ENCODE peak calls at places on chromosomes 6 and 20, in five cellular contexts. One of them, this sample, is unnamed.

GRCh38 chr6:446418-447366 is 55.1 kb downstream of the IRF4 start:
- DNase-seq in K562: no peak
- DNase-seq in GM12878: no peak
- DNase-seq in HepG2: no peak
- DNase-seq in H1: peak
- DNase-seq in this sample: no peak

GRCh38 chr6:135703621-135704020 is 147.9 kb upstream of the PDE7B start:
- DNase-seq in K562: no peak
- DNase-seq in GM12878: peak
- DNase-seq in HepG2: no peak
- DNase-seq in H1: no peak
- DNase-seq in this sample: no peak

GRCh38 chr6:54810182-54810581 is 36.4 kb upstream of the FAM83B start:
- DNase-seq in K562: no peak
- DNase-seq in GM12878: no peak
- DNase-seq in HepG2: no peak
- DNase-seq in H1: no peak
- DNase-seq in this sample: no peak

GRCh38 chr6:145699462-145699861 is 35.9 kb downstream of the EPM2A start:
- DNase-seq in K562: no peak
- DNase-seq in GM12878: no peak
- DNase-seq in HepG2: no peak
- DNase-seq in H1: no peak
- DNase-seq in this sample: no peak

GRCh38 chr6:44202972-44203750 is 13.6 kb upstream of the MYMX start:
- DNase-seq in K562: no peak
- DNase-seq in GM12878: no peak
- DNase-seq in HepG2: no peak
- DNase-seq in H1: no peak
- DNase-seq in this sample: no peak

GRCh38 chr6:19837511-19838441 is 606 bp downstream of the ID4 start:
- DNase-seq in K562: no peak
- DNase-seq in GM12878: no peak
- DNase-seq in HepG2: peak
- DNase-seq in H1: peak
- DNase-seq in this sample: no peak

GRCh38 chr6:96610019-96610418 is 47.1 kb downstream of the FHL5 start:
- DNase-seq in K562: no peak
- DNase-seq in GM12878: no peak
- DNase-seq in HepG2: no peak
- DNase-seq in H1: no peak
- DNase-seq in this sample: no peak

GRCh38 chr6:166006593-166007301 is 160.9 kb downstream of the TBXT start:
- DNase-seq in K562: no peak
- DNase-seq in GM12878: no peak
- DNase-seq in HepG2: no peak
- DNase-seq in H1: peak
- DNase-seq in this sample: no peak

GRCh38 chr6:36998723-36999466 is 6.6 kb upstream of the FGD2 start:
- DNase-seq in K562: no peak
- DNase-seq in GM12878: no peak
- DNase-seq in HepG2: no peak
- DNase-seq in H1: no peak
- DNase-seq in this sample: no peak

GRCh38 chr6:136103763-136104311 is 146.3 kb downstream of the MTFR2 start:
- DNase-seq in K562: no peak
- DNase-seq in GM12878: no peak
- DNase-seq in HepG2: peak
- DNase-seq in H1: peak
- DNase-seq in this sample: no peak

GRCh38 chr6:107064579-107065065 is 36.6 kb downstream of the MTRES1 start:
- DNase-seq in K562: no peak
- DNase-seq in GM12878: no peak
- DNase-seq in HepG2: peak
- DNase-seq in H1: no peak
- DNase-seq in this sample: no peak

GRCh38 chr6:71733970-71734899 is 152.1 kb upstream of the RIMS1 start:
- DNase-seq in K562: no peak
- DNase-seq in GM12878: no peak
- DNase-seq in HepG2: no peak
- DNase-seq in H1: no peak
- DNase-seq in this sample: no peak

GRCh38 chr6:14258695-14259655 is 141.4 kb downstream of the CD83 start:
- DNase-seq in K562: no peak
- DNase-seq in GM12878: no peak
- DNase-seq in HepG2: no peak
- DNase-seq in H1: peak
- DNase-seq in this sample: no peak

GRCh38 chr6:122931916-122932315 is 64.1 kb upstream of the CLVS2 start:
- DNase-seq in K562: no peak
- DNase-seq in GM12878: no peak
- DNase-seq in HepG2: no peak
- DNase-seq in H1: no peak
- DNase-seq in this sample: no peak

GRCh38 chr6:122869437-122870024 is 80.5 kb downstream of the SMPDL3A start:
- DNase-seq in K562: peak
- DNase-seq in GM12878: no peak
- DNase-seq in HepG2: peak
- DNase-seq in H1: no peak
- DNase-seq in this sample: no peak

DNA sequence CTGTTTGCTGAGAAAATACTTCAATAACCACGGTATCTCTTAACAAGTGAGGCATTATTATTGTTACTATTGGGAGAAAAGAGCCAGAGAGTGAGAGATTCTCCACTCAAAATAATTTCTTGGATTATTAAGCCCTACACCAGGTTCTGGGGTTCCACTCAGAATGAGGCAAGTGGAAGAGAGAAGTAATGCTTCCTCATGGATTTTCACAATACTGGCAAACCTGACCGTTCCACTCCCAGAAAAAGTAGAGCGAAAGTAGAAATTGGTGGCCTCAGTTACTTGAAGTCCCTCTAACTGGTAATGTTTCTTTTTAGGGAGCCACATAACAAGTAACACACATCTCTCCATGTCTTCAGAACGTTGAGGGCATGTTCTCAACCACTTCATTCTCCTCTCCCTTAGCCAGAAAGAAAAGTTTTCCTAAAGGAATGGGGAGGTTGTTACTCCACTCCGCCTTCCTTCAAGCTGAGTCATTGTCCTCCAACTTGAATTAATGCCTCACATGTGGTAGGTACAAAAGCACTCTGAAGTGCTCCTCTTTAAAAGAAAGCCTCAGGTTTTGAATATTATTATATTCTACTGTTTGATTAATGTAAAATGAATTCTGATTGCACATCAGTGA is 1.9 kb downstream of the BAG2 start:
- DNase-seq in K562: no peak
- DNase-seq in GM12878: no peak
- DNase-seq in HepG2: peak
- DNase-seq in H1: no peak
- DNase-seq in this sample: no peak
- TF ChIP-seq POLR2A in K562: no peak
- TF ChIP-seq POLR2A in GM12878: no peak
- TF ChIP-seq POLR2A in HepG2: no peak
- TF ChIP-seq POLR2A in H1: peak
- TF ChIP-seq POLR2A in this sample: no peak

GRCh38 chr6:128731249-128732165 is 151.4 kb upstream of the LAMA2 start:
- DNase-seq in K562: no peak
- DNase-seq in GM12878: no peak
- DNase-seq in HepG2: peak
- DNase-seq in H1: no peak
- DNase-seq in this sample: no peak
- TF ChIP-seq TAF1 in K562: no peak
- TF ChIP-seq TAF1 in GM12878: no peak
- TF ChIP-seq TAF1 in HepG2: no peak
- TF ChIP-seq TAF1 in H1: no peak
- TF ChIP-seq TAF1 in this sample: no peak

GRCh38 chr6:3455490-3456394 is 1.1 kb downstream of the SLC22A23 start:
- DNase-seq in K562: peak
- DNase-seq in GM12878: no peak
- DNase-seq in HepG2: peak
- DNase-seq in H1: peak
- DNase-seq in this sample: peak
- TF ChIP-seq POLR2AphosphoS5 in K562: no peak
- TF ChIP-seq POLR2AphosphoS5 in GM12878: no peak
- TF ChIP-seq POLR2AphosphoS5 in HepG2: no peak
- TF ChIP-seq POLR2AphosphoS5 in H1: no peak
- TF ChIP-seq POLR2AphosphoS5 in this sample: no peak

GRCh38 chr20:19784511-19785172 is 26.6 kb downstream of the RIN2 start:
- DNase-seq in K562: peak
- DNase-seq in GM12878: peak
- DNase-seq in HepG2: peak
- DNase-seq in H1: peak
- DNase-seq in this sample: no peak
- TF ChIP-seq POLR2A in K562: no peak
- TF ChIP-seq POLR2A in GM12878: no peak
- TF ChIP-seq POLR2A in HepG2: no peak
- TF ChIP-seq POLR2A in H1: no peak
- TF ChIP-seq POLR2A in this sample: no peak

DNA sequence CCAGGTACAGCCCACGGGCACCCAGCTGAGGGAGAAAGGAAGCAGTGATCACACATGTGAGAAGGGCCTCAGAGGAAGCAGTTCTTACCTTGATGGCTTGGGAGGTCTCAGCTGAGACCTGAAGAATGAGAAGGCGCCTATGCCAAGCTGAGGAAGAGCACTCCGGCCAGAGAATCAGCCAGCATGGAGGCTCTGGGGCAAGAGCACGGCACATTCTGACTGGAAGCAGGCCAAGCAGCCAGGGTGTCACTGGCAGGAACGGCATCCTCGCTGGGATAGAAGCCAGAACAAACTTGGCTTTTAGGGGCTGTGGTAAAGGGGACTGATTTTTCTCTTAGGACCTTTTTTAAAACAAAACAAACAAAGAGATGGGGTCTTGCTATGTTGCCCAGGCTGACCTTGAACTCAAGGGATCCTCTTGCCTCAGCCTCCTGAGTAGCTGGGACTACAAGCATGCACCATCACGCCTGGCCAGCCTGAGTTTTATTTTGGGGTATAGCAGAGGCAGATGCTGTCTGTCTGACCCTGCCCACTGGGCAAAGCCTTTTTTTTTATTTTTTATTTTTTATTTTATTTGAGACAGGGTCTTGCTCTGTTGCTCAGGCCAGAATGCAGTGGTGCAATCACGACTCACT is 17.6 kb downstream of the GHRH start:
- DNase-seq in K562: no peak
- DNase-seq in GM12878: no peak
- DNase-seq in HepG2: no peak
- DNase-seq in H1: no peak
- DNase-seq in this sample: no peak
- TF ChIP-seq TAF1 in K562: no peak
- TF ChIP-seq TAF1 in GM12878: no peak
- TF ChIP-seq TAF1 in HepG2: no peak
- TF ChIP-seq TAF1 in H1: no peak
- TF ChIP-seq TAF1 in this sample: no peak

GRCh38 chr20:50895111-50895830 is 36.0 kb downstream of the ADNP start:
- DNase-seq in K562: no peak
- DNase-seq in GM12878: no peak
- DNase-seq in HepG2: peak
- DNase-seq in H1: no peak
- DNase-seq in this sample: no peak
- TF ChIP-seq POLR2AphosphoS5 in K562: no peak
- TF ChIP-seq POLR2AphosphoS5 in GM12878: no peak
- TF ChIP-seq POLR2AphosphoS5 in HepG2: no peak
- TF ChIP-seq POLR2AphosphoS5 in H1: peak
- TF ChIP-seq POLR2AphosphoS5 in this sample: peak

GRCh38 chr6:53065266-53066058 is at the start of gene FBXO9:
- DNase-seq in K562: peak
- DNase-seq in GM12878: no peak
- DNase-seq in HepG2: peak
- DNase-seq in H1: peak
- DNase-seq in this sample: peak

GRCh38 chr6:53066874-53067273 is 1.7 kb downstream of the FBXO9 start:
- DNase-seq in K562: no peak
- DNase-seq in GM12878: no peak
- DNase-seq in HepG2: no peak
- DNase-seq in H1: no peak
- DNase-seq in this sample: no peak

GRCh38 chr6:53067799-53068442 is 2.7 kb downstream of the FBXO9 start:
- DNase-seq in K562: peak
- DNase-seq in GM12878: no peak
- DNase-seq in HepG2: no peak
- DNase-seq in H1: no peak
- DNase-seq in this sample: no peak

GRCh38 chr6:53066059-53066406 is 829 bp downstream of the FBXO9 start:
- DNase-seq in K562: peak
- DNase-seq in GM12878: no peak
- DNase-seq in HepG2: no peak
- DNase-seq in H1: no peak
- DNase-seq in this sample: peak

DNA sequence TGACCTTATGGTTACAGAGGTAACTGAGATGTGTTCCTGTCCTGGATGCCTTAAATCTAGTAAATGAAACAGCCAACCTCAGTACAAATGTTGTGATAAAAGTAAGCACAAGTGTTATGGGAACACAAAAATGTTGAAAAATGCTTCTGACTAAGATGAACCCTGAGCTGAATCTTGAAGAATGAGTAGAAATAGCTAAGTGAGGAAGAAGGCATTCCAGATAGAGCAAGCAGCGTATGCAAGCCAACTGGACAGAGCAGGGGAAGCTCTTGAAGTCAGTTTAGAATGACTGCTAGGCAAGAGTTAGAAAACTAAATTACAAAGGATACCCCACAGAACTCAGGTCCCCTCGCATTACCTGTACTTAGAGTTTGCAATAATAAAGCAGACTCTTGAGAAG is 2.1 kb downstream of the FBXO9 start:
- DNase-seq in K562: no peak
- DNase-seq in GM12878: no peak
- DNase-seq in HepG2: no peak
- DNase-seq in H1: no peak
- DNase-seq in this sample: no peak
- TF ChIP-seq POLR2A in K562: no peak
- TF ChIP-seq POLR2A in GM12878: no peak
- TF ChIP-seq POLR2A in HepG2: no peak
- TF ChIP-seq POLR2A in H1: no peak
- TF ChIP-seq POLR2A in this sample: no peak

GRCh38 chr6:117463762-117464665 is 18.5 kb upstream of the DCBLD1 start:
- DNase-seq in K562: no peak
- DNase-seq in GM12878: no peak
- DNase-seq in HepG2: no peak
- DNase-seq in H1: no peak
- DNase-seq in this sample: no peak
- TF ChIP-seq TAF1 in K562: no peak
- TF ChIP-seq TAF1 in GM12878: no peak
- TF ChIP-seq TAF1 in HepG2: no peak
- TF ChIP-seq TAF1 in H1: no peak
- TF ChIP-seq TAF1 in this sample: no peak

This sample was measured in GM12892.